ENCODE peak calls at places on chromosome 7, in eight cellular contexts. I, U, R, G, P, D, F and X are unnamed samples.
A peak's percentile ranks its signal among the peaks of the same experiment; 100 is the strongest.

GRCh38 chr7:130735273-130735716 is 1.3 kb upstream of the KLF14 start:
- DNase-seq in I (no peak), U (no peak), R (no peak), G (no peak), P (no peak), D (no peak), F (no peak), X (no peak)

GRCh38 chr7:80460857-80461256 is 51.0 kb downstream of the GNAT3 start:
- DNase-seq in I (no peak), U (no peak), R (no peak), G (no peak), P (no peak), D (no peak), F (no peak), X (no peak)

GRCh38 chr7:1884583-1885350 is 214.7 kb downstream of the ELFN1 start:
- DNase-seq in I (no peak), U (no peak), R (no peak), G (no peak), P (no peak), D (no peak), F (no peak), X (peak; percentile 75)

GRCh38 chr7:128014864-128015263 is 16.4 kb downstream of the LRRC4 start:
- DNase-seq in I (no peak), U (no peak), R (no peak), G (no peak), P (no peak), D (no peak), F (no peak), X (no peak)

GRCh38 chr7:106625678-106626301 is 35.2 kb downstream of the CCDC71L start:
- DNase-seq in I (no peak), U (no peak), R (no peak), G (no peak), P (no peak), D (no peak), F (no peak), X (no peak)

GRCh38 chr7:2321020-2321419 is 6.8 kb upstream of the SNX8 start:
- DNase-seq in I (no peak), U (no peak), R (no peak), G (no peak), P (no peak), D (no peak), F (no peak), X (no peak)

GRCh38 chr7:52273685-52274610 is 761.5 kb upstream of the POM121L12 start:
- DNase-seq in I (no peak), U (no peak), R (no peak), G (no peak), P (no peak), D (no peak), F (no peak), X (peak; percentile 79)

GRCh38 chr7:129098409-129099084 is 43.6 kb upstream of the TNPO3 start:
- DNase-seq in I (no peak), U (no peak), R (no peak), G (no peak), P (no peak), D (no peak), F (no peak), X (no peak)

GRCh38 chr7:130695840-130696239 is 9.5 kb upstream of the TSGA13 start:
- DNase-seq in I (no peak), U (no peak), R (no peak), G (no peak), P (no peak), D (no peak), F (no peak), X (no peak)

GRCh38 chr7:106679153-106679931 is 18.4 kb upstream of the CCDC71L start:
- DNase-seq in I (no peak), U (no peak), R (no peak), G (no peak), P (no peak), D (no peak), F (no peak), X (peak; percentile 24)

GRCh38 chr7:73907554-73908122 is 46.7 kb downstream of the TMEM270 start:
- DNase-seq in I (no peak), U (no peak), R (no peak), G (no peak), P (peak; percentile 14), D (no peak), F (peak; percentile 58), X (no peak)

GRCh38 chr7:22402250-22402649 is 45.3 kb upstream of the RAPGEF5 start:
- DNase-seq in I (no peak), U (no peak), R (no peak), G (no peak), P (no peak), D (no peak), F (no peak), X (no peak)

GRCh38 chr7:101547916-101548599 is 81.0 kb downstream of the MYL10 start:
- DNase-seq in I (no peak), U (no peak), R (no peak), G (no peak), P (peak; percentile 13), D (no peak), F (peak; percentile 46), X (no peak)

GRCh38 chr7:32077806-32078205 is 7.6 kb upstream of the PDE1C start:
- DNase-seq in I (no peak), U (no peak), R (no peak), G (no peak), P (no peak), D (no peak), F (no peak), X (no peak)
- TF ChIP-seq CTCF in I (no peak), U (no peak), R (no peak), G (no peak), P (no peak), D (no peak), F (no peak), X (no peak)

GRCh38 chr7:55075464-55075971 is 56.7 kb downstream of the EGFR start:
- DNase-seq in I (peak; percentile 31), U (no peak), R (peak; percentile 50), G (no peak), P (no peak), D (peak; percentile 76), F (peak; percentile 83), X (peak; percentile 45)

GRCh38 chr7:55078465-55079372 is 59.9 kb downstream of the EGFR start:
- DNase-seq in I (no peak), U (no peak), R (no peak), G (no peak), P (no peak), D (peak; percentile 44), F (no peak), X (peak; percentile 82)

GRCh38 chr7:55081067-55081853 is 62.4 kb downstream of the EGFR start:
- DNase-seq in I (no peak), U (no peak), R (no peak), G (no peak), P (no peak), D (no peak), F (no peak), X (no peak)

GRCh38 chr7:55080000-55080629 is 61.3 kb downstream of the EGFR start:
- DNase-seq in I (no peak), U (no peak), R (no peak), G (no peak), P (no peak), D (no peak), F (no peak), X (no peak)

GRCh38 chr7:55077581-55078410 is 59.0 kb downstream of the EGFR start:
- DNase-seq in I (no peak), U (no peak), R (peak; percentile 68), G (no peak), P (no peak), D (no peak), F (no peak), X (no peak)
- TF ChIP-seq POLR2A in I (no peak), U (peak; percentile 68), R (no peak), G (no peak), P (no peak), D (no peak), F (no peak), X (no peak)

DNA sequence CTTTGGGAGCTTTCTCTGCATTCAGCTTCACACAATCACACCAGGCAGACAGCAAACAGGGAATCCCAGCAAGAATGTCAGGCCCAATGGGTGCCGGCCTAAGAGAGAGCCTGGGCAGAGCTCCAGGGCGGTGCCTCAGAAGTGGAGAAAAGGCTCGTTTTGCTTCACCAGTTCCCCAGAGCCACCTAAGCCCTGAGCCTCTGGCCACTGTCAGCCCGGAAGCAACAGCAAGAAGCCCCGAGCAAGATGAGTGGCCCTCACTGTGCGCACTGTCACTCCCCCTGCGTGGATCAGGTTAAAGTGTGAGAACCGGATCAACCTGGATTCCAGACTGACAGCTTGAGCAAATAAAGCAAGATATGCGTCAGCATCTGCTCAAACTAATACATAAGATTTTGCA is 14.7 kb downstream of the CNPY1 start:
- DNase-seq in I (no peak), U (no peak), R (no peak), G (no peak), P (no peak), D (no peak), F (no peak), X (no peak)
- H3K27me3 ChIP-seq in I (peaks cover 74% of the 10 kb centered on the region), U (peaks cover 17% of the 10 kb centered on the region), R (peaks cover 7% of the 10 kb centered on the region), G (peaks cover 17% of the 10 kb centered on the region), P (no peaks in the 10 kb centered on the region), D (peaks cover 80% of the 10 kb centered on the region), F (peaks cover 93% of the 10 kb centered on the region), X (no peaks in the 10 kb centered on the region)

GRCh38 chr7:138886501-138886917 is 88.5 kb upstream of the ATP6V0A4 start:
- DNase-seq in I (no peak), U (no peak), R (peak; percentile 35), G (no peak), P (no peak), D (peak; percentile 92), F (no peak), X (no peak)

GRCh38 chr7:138887085-138887705 is 89.2 kb upstream of the ATP6V0A4 start:
- DNase-seq in I (no peak), U (no peak), R (no peak), G (no peak), P (no peak), D (no peak), F (no peak), X (no peak)

GRCh38 chr7:138882249-138882648 is 84.3 kb upstream of the ATP6V0A4 start:
- DNase-seq in I (no peak), U (no peak), R (no peak), G (no peak), P (no peak), D (no peak), F (no peak), X (no peak)

GRCh38 chr7:138887872-138888656 is 90.1 kb upstream of the ATP6V0A4 start:
- DNase-seq in I (no peak), U (no peak), R (no peak), G (no peak), P (no peak), D (no peak), F (no peak), X (no peak)

DNA sequence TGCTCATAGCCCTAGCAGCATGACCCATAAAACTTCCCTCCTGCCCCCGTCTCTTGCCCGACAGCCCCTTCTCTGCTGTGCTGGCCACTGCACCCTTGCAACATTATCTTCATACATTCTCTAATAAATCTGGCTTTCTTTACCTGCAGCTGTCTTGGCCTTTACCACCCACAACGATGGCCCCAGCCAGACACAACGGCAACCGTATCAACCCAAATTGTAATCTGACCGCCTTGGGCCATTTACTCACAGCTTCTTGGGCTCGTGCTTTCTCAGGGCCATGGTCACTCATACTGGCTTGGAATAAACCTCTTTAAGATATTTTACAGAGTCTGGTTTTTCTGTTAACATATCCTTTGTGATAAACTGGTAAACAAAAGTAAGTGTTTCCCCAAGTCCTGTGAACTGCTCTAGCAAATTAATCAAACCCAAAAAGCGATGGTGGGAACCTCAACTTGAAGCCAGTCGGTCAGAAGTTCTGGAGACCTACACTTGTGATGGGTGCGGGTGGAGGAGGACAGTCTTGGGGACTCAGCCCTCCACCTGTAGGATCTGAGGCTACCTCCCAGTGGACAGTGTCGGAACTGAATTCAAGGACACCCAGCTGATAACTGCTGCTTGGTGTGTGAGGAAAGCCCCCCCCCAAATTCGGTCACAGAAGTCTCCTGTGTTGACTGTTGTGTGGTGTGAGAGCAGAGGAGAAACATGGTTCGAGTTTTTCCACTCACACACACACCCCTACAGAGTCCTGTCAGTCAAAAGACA is 87.6 kb upstream of the ATP6V0A4 start:
- DNase-seq in I (no peak), U (no peak), R (no peak), G (no peak), P (no peak), D (no peak), F (no peak), X (no peak)
- TF ChIP-seq CTCF in I (no peak), U (no peak), R (no peak), G (no peak), P (no peak), D (no peak), F (no peak), X (no peak)